ENCODE peak calls at places on chromosomes 6 and 20, in six cellular contexts. One of them, this sample, is unnamed. For H3K4me1, the result is how much of the 10 kb centered on the place peaks cover.

GRCh38 chr20:51457281-51457932 is 85.1 kb downstream of the NFATC2 start:
- DNase-seq in GM23338: no peak
- DNase-seq in A549: peak
- DNase-seq in transverse colon: no peak
- DNase-seq in heart right ventricle: peak
- DNase-seq in body of pancreas: peak
- DNase-seq in this sample: peak

GRCh38 chr20:23152902-23153301 is 66.8 kb upstream of the CD93 start:
- DNase-seq in GM23338: no peak
- DNase-seq in A549: no peak
- DNase-seq in transverse colon: no peak
- DNase-seq in heart right ventricle: no peak
- DNase-seq in body of pancreas: no peak
- DNase-seq in this sample: no peak

GRCh38 chr20:35443003-35443402 is 5.0 kb upstream of the GDF5 start:
- DNase-seq in GM23338: no peak
- DNase-seq in A549: no peak
- DNase-seq in transverse colon: no peak
- DNase-seq in heart right ventricle: no peak
- DNase-seq in body of pancreas: no peak
- DNase-seq in this sample: no peak

GRCh38 chr20:46569961-46570360 is 19.5 kb upstream of the OCSTAMP start:
- DNase-seq in GM23338: no peak
- DNase-seq in A549: no peak
- DNase-seq in transverse colon: no peak
- DNase-seq in heart right ventricle: no peak
- DNase-seq in body of pancreas: no peak
- DNase-seq in this sample: no peak

GRCh38 chr6:19873031-19873430 is 35.9 kb downstream of the ID4 start:
- DNase-seq in GM23338: peak
- DNase-seq in A549: no peak
- DNase-seq in transverse colon: no peak
- DNase-seq in heart right ventricle: no peak
- DNase-seq in body of pancreas: no peak
- DNase-seq in this sample: no peak

GRCh38 chr6:112254921-112255320 is 554 bp upstream of the LAMA4 start:
- DNase-seq in GM23338: no peak
- DNase-seq in A549: no peak
- DNase-seq in transverse colon: no peak
- DNase-seq in heart right ventricle: no peak
- DNase-seq in body of pancreas: no peak
- DNase-seq in this sample: no peak

GRCh38 chr6:143941852-143942627 is 66.0 kb downstream of the PLAGL1 start:
- DNase-seq in GM23338: peak
- DNase-seq in A549: peak
- DNase-seq in transverse colon: peak
- DNase-seq in heart right ventricle: peak
- DNase-seq in body of pancreas: peak
- DNase-seq in this sample: peak

GRCh38 chr6:33456156-33456555 is 1.8 kb downstream of the ZBTB9 start:
- DNase-seq in GM23338: no peak
- DNase-seq in A549: no peak
- DNase-seq in transverse colon: no peak
- DNase-seq in heart right ventricle: no peak
- DNase-seq in body of pancreas: no peak
- DNase-seq in this sample: no peak

GRCh38 chr6:151284012-151284411 is 44.2 kb downstream of the AKAP12 start:
- DNase-seq in GM23338: no peak
- DNase-seq in A549: no peak
- DNase-seq in transverse colon: no peak
- DNase-seq in heart right ventricle: no peak
- DNase-seq in body of pancreas: no peak
- DNase-seq in this sample: no peak

GRCh38 chr6:37554480-37554819 is 54.8 kb upstream of the CCDC167 start:
- DNase-seq in GM23338: no peak
- DNase-seq in A549: no peak
- DNase-seq in transverse colon: no peak
- DNase-seq in heart right ventricle: no peak
- DNase-seq in body of pancreas: no peak
- DNase-seq in this sample: no peak

GRCh38 chr6:98516869-98517268 is 317.5 kb upstream of the POU3F2 start:
- DNase-seq in GM23338: no peak
- DNase-seq in A549: no peak
- DNase-seq in transverse colon: no peak
- DNase-seq in heart right ventricle: no peak
- DNase-seq in body of pancreas: no peak
- DNase-seq in this sample: no peak

GRCh38 chr6:160278311-160278710 is 19.7 kb upstream of the SLC22A2 start:
- DNase-seq in GM23338: no peak
- DNase-seq in A549: no peak
- DNase-seq in transverse colon: no peak
- DNase-seq in heart right ventricle: no peak
- DNase-seq in body of pancreas: no peak
- DNase-seq in this sample: no peak

GRCh38 chr6:166490671-166491500 is 95.6 kb downstream of the RAMACL start:
- DNase-seq in GM23338: no peak
- DNase-seq in A549: no peak
- DNase-seq in transverse colon: peak
- DNase-seq in heart right ventricle: no peak
- DNase-seq in body of pancreas: no peak
- DNase-seq in this sample: no peak

GRCh38 chr20:63501818-63502670 is 3.2 kb upstream of the EEF1A2 start:
- DNase-seq in GM23338: peak
- DNase-seq in A549: no peak
- DNase-seq in transverse colon: no peak
- DNase-seq in heart right ventricle: peak
- DNase-seq in body of pancreas: peak
- DNase-seq in this sample: peak

GRCh38 chr6:13992417-13993055 is 67.8 kb downstream of the RNF182 start:
- DNase-seq in GM23338: no peak
- DNase-seq in A549: peak
- DNase-seq in transverse colon: no peak
- DNase-seq in heart right ventricle: no peak
- DNase-seq in body of pancreas: no peak
- DNase-seq in this sample: no peak

GRCh38 chr6:1894954-1895353 is 285.2 kb downstream of the FOXC1 start:
- DNase-seq in GM23338: no peak
- DNase-seq in A549: no peak
- DNase-seq in transverse colon: peak
- DNase-seq in heart right ventricle: no peak
- DNase-seq in body of pancreas: peak
- DNase-seq in this sample: no peak

GRCh38 chr6:28811873-28812272 is 111.9 kb downstream of the TRIM27 start:
- DNase-seq in GM23338: peak
- DNase-seq in A549: no peak
- DNase-seq in transverse colon: no peak
- DNase-seq in heart right ventricle: no peak
- DNase-seq in body of pancreas: no peak
- DNase-seq in this sample: no peak

GRCh38 chr6:33768644-33769120 is 20.2 kb downstream of the LEMD2 start:
- DNase-seq in GM23338: peak
- DNase-seq in A549: peak
- DNase-seq in transverse colon: peak
- DNase-seq in heart right ventricle: peak
- DNase-seq in body of pancreas: peak
- DNase-seq in this sample: peak

GRCh38 chr20:37615507-37616425 is 78.1 kb upstream of the CTNNBL1 start:
- DNase-seq in GM23338: peak
- DNase-seq in A549: peak
- DNase-seq in transverse colon: peak
- DNase-seq in heart right ventricle: no peak
- DNase-seq in body of pancreas: peak
- DNase-seq in this sample: peak

GRCh38 chr20:64109390-64109747 is 2.0 kb upstream of the NPBWR2 start:
- DNase-seq in GM23338: peak
- DNase-seq in A549: no peak
- DNase-seq in transverse colon: peak
- DNase-seq in heart right ventricle: no peak
- DNase-seq in body of pancreas: peak
- DNase-seq in this sample: no peak

GRCh38 chr20:20712004-20712473 is 405 bp downstream of the RALGAPA2 start:
- DNase-seq in GM23338: peak
- DNase-seq in A549: no peak
- DNase-seq in transverse colon: peak
- DNase-seq in heart right ventricle: no peak
- DNase-seq in body of pancreas: peak
- DNase-seq in this sample: peak

GRCh38 chr6:74826318-74826717 is 379.5 kb downstream of the COL12A1 start:
- DNase-seq in GM23338: no peak
- DNase-seq in A549: no peak
- DNase-seq in transverse colon: no peak
- DNase-seq in heart right ventricle: no peak
- DNase-seq in body of pancreas: no peak
- DNase-seq in this sample: no peak

GRCh38 chr6:164216839-164217238 is 802.3 kb downstream of the QKI start:
- DNase-seq in GM23338: no peak
- DNase-seq in A549: no peak
- DNase-seq in transverse colon: no peak
- DNase-seq in heart right ventricle: peak
- DNase-seq in body of pancreas: no peak
- DNase-seq in this sample: no peak

GRCh38 chr6:106666290-106667021 is 37.1 kb downstream of the QRSL1 start:
- DNase-seq in GM23338: peak
- DNase-seq in A549: no peak
- DNase-seq in transverse colon: peak
- DNase-seq in heart right ventricle: no peak
- DNase-seq in body of pancreas: no peak
- DNase-seq in this sample: no peak

GRCh38 chr6:75171151-75171550 is 34.7 kb downstream of the COL12A1 start:
- DNase-seq in GM23338: no peak
- DNase-seq in A549: no peak
- DNase-seq in transverse colon: no peak
- DNase-seq in heart right ventricle: no peak
- DNase-seq in body of pancreas: no peak
- DNase-seq in this sample: no peak

GRCh38 chr20:44593721-44594120 is 11.3 kb downstream of the PKIG start:
- DNase-seq in GM23338: no peak
- DNase-seq in A549: no peak
- DNase-seq in transverse colon: no peak
- DNase-seq in heart right ventricle: no peak
- DNase-seq in body of pancreas: no peak
- DNase-seq in this sample: no peak

DNA sequence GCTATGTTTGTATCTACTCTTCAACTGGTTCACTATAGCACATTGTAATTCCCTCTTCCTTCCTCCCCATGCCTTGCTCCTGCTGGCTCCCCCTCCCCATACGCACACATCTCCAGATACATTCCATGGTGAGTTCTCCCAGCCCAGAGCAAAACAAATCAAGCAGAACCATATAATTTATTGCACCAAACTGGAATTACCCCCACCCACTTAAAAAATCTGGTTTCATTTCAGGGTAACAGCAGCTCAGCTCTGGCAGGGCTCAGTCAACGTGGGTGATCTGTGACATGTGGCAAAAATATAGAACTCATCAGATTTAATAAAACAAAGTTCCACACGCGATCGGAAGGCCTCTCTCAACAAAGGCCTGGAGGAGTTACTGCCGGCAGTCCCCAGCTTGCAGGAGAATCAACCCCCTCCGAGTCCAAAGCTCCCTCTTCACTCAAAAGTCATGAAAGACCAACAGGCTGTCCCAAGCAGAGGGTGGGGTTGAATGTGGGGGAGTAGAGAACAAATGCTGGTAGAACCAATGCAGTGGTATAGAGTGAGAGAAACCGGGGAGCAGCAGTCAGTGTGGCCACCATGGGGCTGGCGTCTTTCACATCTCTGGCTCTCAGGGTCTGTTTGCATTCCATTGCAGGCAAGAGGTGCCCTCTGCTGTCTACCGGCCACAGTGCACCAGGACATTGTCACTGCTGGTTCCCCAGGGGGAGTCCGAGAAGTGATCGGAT is 323.3 kb upstream of the NT5E start:
- DNase-seq in GM23338: peak
- DNase-seq in A549: peak
- DNase-seq in transverse colon: peak
- DNase-seq in heart right ventricle: peak
- DNase-seq in body of pancreas: peak
- DNase-seq in this sample: no peak
- H3K4me3 ChIP-seq in GM23338: peak
- H3K4me3 ChIP-seq in A549: no peak
- H3K4me3 ChIP-seq in transverse colon: no peak
- H3K4me3 ChIP-seq in heart right ventricle: no peak
- H3K4me3 ChIP-seq in body of pancreas: no peak
- H3K4me3 ChIP-seq in this sample: no peak

DNA sequence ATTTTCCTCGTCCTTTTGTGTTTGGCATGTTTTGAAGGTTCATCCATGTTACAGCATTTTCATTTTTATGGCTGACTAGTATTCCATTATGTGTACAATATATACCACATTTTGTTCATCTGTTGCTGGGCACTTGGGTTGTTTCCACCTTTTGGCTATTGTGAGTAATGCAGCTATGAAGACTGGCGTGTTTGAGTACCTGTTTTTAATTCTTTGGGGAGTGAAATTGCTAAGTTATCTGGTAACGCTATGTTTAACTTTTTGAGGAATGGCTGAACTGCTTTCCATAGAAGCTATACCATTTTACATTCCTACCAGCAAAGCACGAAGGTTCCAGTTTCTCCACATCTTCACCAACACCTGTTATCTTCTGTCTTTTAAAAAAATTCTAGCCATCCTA is 37.0 kb upstream of the MYL9 start:
- DNase-seq in GM23338: no peak
- DNase-seq in A549: no peak
- DNase-seq in transverse colon: no peak
- DNase-seq in heart right ventricle: no peak
- DNase-seq in body of pancreas: no peak
- DNase-seq in this sample: no peak
- TF ChIP-seq CTCF in GM23338: peak
- TF ChIP-seq CTCF in A549: no peak
- TF ChIP-seq CTCF in transverse colon: no peak
- TF ChIP-seq CTCF in heart right ventricle: no peak
- TF ChIP-seq CTCF in body of pancreas: no peak
- TF ChIP-seq CTCF in this sample: no peak

GRCh38 chr20:4304601-4305000 is 289.2 kb upstream of the RNF24 start:
- DNase-seq in GM23338: no peak
- DNase-seq in A549: no peak
- DNase-seq in transverse colon: no peak
- DNase-seq in heart right ventricle: no peak
- DNase-seq in body of pancreas: no peak
- DNase-seq in this sample: no peak
- H3K4me1 ChIP-seq in GM23338: under half
- H3K4me1 ChIP-seq in A549: under half
- H3K4me1 ChIP-seq in transverse colon: under half
- H3K4me1 ChIP-seq in heart right ventricle: under half
- H3K4me1 ChIP-seq in body of pancreas: under half
- H3K4me1 ChIP-seq in this sample: under half

DNA sequence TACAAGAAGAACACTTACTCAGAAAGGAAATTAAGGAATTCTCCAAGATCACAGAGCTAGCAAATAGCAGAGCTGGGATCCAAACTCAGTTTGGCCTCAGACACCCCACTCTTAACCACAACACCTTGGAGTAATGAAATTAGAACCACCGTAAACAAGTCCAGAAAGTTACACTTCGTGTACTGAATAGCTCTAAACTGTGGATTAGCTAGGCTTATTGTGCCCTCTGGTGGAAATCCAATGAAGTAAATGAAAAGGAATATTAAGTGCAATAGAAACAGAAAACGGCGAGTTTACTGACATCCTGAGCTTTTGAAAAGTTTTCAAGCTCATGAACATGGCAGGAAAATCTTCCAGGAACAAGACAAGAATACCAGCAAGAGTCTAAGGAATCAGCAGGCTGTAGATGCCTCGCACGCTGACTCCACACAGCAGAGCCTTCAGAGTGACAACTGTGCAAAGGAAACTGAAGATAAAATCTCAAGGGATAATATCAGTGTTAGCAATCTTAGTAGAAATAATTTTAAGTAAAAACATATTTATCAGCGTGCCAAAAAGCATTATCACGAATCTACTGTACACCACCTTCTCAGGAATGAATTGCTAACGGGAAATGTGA is 34.6 kb downstream of the FBXO5 start:
- DNase-seq in GM23338: peak
- DNase-seq in A549: peak
- DNase-seq in transverse colon: no peak
- DNase-seq in heart right ventricle: no peak
- DNase-seq in body of pancreas: no peak
- DNase-seq in this sample: no peak
- H3K4me3 ChIP-seq in GM23338: no peak
- H3K4me3 ChIP-seq in A549: no peak
- H3K4me3 ChIP-seq in transverse colon: no peak
- H3K4me3 ChIP-seq in heart right ventricle: no peak
- H3K4me3 ChIP-seq in body of pancreas: no peak
- H3K4me3 ChIP-seq in this sample: no peak